ENCODE peak calls at places on chromosomes 3 and 15, in nine cellular contexts. Y is pancreas, I is AG09309, H is RWPE1, Z is neural progenitor cell, B is epithelial cell of esophagus, M is thoracic aorta, U is retinal pigment epithelial cell, V is nephron progenitor cell. P is an unnamed sample.

GRCh38 chr3:178381555-178381954 is 154.7 kb upstream of the KCNMB2 start:
- DNase-seq in I (no peak), H (no peak), U (no peak), Y (no peak), M (no peak), V (no peak), B (peak), Z (no peak), P (no peak)

GRCh38 chr3:179811321-179812095 is 158.7 kb downstream of the USP13 start:
- DNase-seq in U (no peak), V (peak), Y (no peak), Z (peak), B (peak), M (no peak), H (peak), I (peak), P (peak)

GRCh38 chr15:36156855-36157521 is 422.4 kb upstream of the CDIN1 start:
- DNase-seq in H (no peak), Z (no peak), B (peak), I (peak), M (no peak), V (no peak), U (peak), Y (no peak), P (no peak)

GRCh38 chr3:29610781-29611180 is 329.9 kb downstream of the RBMS3 start:
- DNase-seq in M (no peak), B (no peak), Y (no peak), H (no peak), I (no peak), V (no peak), U (no peak), Z (no peak), P (no peak)

GRCh38 chr3:81445712-81446111 is 315.7 kb downstream of the GBE1 start:
- DNase-seq in Z (no peak), B (no peak), H (no peak), I (no peak), U (no peak), V (no peak), M (no peak), Y (no peak), P (no peak)

GRCh38 chr15:99336794-99337193 is 85.5 kb downstream of the LRRC28 start:
- DNase-seq in M (no peak), I (no peak), V (no peak), B (no peak), U (no peak), Z (no peak), Y (no peak), H (no peak), P (no peak)

GRCh38 chr3:72155391-72156064 is 370.6 kb upstream of the PROK2 start:
- DNase-seq in V (no peak), H (peak), U (no peak), Z (no peak), I (peak), Y (no peak), B (peak), M (peak), P (no peak)

GRCh38 chr3:155292133-155292532 is 1.4 kb downstream of the STRIT1 start:
- DNase-seq in M (no peak), H (no peak), B (no peak), U (no peak), Z (no peak), I (no peak), V (no peak), Y (no peak), P (no peak)

GRCh38 chr15:74789171-74789627 is 7.3 kb downstream of the CSK start:
- DNase-seq in Y (no peak), I (no peak), B (peak), H (no peak), M (no peak), U (no peak), V (no peak), Z (no peak), P (no peak)

GRCh38 chr3:123758081-123758564 is 126.0 kb downstream of the MYLK start:
- DNase-seq in U (peak), H (no peak), I (peak), Z (peak), M (no peak), Y (no peak), V (no peak), B (peak), P (no peak)

GRCh38 chr3:42730294-42730693 is 27.7 kb upstream of the HHATL start:
- DNase-seq in B (no peak), V (no peak), U (no peak), H (no peak), M (no peak), Y (no peak), I (no peak), Z (no peak), P (no peak)

GRCh38 chr15:31136016-31136415 is 34.5 kb upstream of the TRPM1 start:
- DNase-seq in Y (no peak), I (no peak), M (no peak), H (no peak), Z (no peak), B (no peak), V (no peak), U (no peak), P (no peak)

GRCh38 chr15:80442728-80443403 is 38.7 kb downstream of the ARNT2 start:
- DNase-seq in Y (no peak), V (no peak), I (no peak), H (no peak), U (no peak), B (no peak), M (no peak), Z (no peak), P (no peak)

GRCh38 chr3:194046995-194047681 is 88.8 kb upstream of the HES1 start:
- DNase-seq in V (no peak), I (no peak), B (no peak), H (no peak), M (no peak), U (no peak), Y (peak), Z (no peak), P (no peak)

GRCh38 chr3:99953596-99953995 is 135.9 kb downstream of the CMSS1 start:
- DNase-seq in U (no peak), H (no peak), M (no peak), Y (no peak), V (no peak), I (no peak), B (no peak), Z (no peak), P (no peak)

GRCh38 chr3:3699816-3700633 is 99.2 kb upstream of the LRRN1 start:
- DNase-seq in B (peak), H (no peak), V (no peak), M (no peak), Z (no peak), I (no peak), U (no peak), Y (no peak), P (no peak)

GRCh38 chr15:62828364-62828763 is 214.2 kb upstream of the TPM1 start:
- DNase-seq in M (no peak), V (no peak), I (no peak), Z (no peak), U (no peak), B (no peak), Y (no peak), H (no peak), P (no peak)

GRCh38 chr3:11350374-11350773 is 78.2 kb downstream of the ATG7 start:
- DNase-seq in I (no peak), Z (no peak), B (peak), M (no peak), U (no peak), H (no peak), Y (no peak), V (no peak), P (no peak)

GRCh38 chr3:61560452-61561373 is 658 bp upstream of the PTPRG start:
- DNase-seq in M (peak), Y (peak), V (peak), I (no peak), U (peak), H (peak), B (peak), Z (peak), P (peak)

GRCh38 chr3:155070932-155071387 is 9.2 kb upstream of the MME start:
- DNase-seq in V (no peak), M (no peak), Z (no peak), U (peak), Y (no peak), H (peak), I (peak), B (peak), P (no peak)

GRCh38 chr3:187942658-187943241 is 197.5 kb upstream of the BCL6 start:
- DNase-seq in Y (no peak), B (no peak), U (no peak), I (no peak), M (no peak), Z (no peak), H (no peak), V (no peak), P (no peak)
- TF ChIP-seq CTCF in Y (no peak), B (no peak), U (no peak), I (no peak), M (no peak), Z (no peak), H (no peak), V (no peak), P (no peak)

DNA sequence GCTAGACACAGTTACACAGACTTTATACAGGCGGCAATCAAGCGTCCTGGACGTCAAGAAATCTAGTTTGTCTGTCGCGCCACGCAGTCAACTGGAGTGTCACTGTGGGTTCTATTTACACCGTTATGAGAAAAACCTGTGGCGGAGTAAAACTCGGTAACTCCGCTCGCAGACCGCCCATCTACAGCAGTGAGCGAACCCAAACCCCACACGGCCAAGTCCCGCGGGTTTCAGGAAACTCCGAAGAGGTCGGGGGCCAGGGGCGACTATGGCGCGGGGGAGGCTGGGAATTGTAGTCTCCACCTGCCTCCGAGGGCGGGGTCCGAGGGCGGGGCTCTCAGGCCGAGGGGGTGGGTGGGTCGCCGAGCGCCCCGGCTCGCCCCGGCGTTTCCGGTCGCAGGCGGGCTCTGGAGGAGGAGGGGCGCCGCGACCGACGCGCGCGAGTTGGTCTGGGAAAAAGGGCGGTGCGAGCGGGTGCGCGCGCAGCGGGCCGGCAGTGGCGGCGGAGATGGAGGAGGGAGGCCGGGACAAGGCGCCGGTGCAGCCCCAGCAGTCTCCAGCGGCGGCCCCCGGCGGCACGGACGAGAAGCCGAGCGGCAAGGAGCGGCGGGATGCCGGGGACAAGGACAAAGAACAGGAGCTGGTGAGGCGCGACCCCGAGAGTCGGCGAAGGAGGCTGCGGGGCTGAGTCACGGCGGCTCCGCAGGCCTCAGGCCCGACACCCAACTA is at the start of gene PSMD2:
- DNase-seq in B (peak), U (peak), M (peak), I (peak), Z (peak), V (peak), H (peak), Y (peak), P (peak)
- TF ChIP-seq CTCF in B (no peak), U (no peak), M (no peak), I (no peak), Z (no peak), V (no peak), H (no peak), Y (no peak), P (no peak)

DNA sequence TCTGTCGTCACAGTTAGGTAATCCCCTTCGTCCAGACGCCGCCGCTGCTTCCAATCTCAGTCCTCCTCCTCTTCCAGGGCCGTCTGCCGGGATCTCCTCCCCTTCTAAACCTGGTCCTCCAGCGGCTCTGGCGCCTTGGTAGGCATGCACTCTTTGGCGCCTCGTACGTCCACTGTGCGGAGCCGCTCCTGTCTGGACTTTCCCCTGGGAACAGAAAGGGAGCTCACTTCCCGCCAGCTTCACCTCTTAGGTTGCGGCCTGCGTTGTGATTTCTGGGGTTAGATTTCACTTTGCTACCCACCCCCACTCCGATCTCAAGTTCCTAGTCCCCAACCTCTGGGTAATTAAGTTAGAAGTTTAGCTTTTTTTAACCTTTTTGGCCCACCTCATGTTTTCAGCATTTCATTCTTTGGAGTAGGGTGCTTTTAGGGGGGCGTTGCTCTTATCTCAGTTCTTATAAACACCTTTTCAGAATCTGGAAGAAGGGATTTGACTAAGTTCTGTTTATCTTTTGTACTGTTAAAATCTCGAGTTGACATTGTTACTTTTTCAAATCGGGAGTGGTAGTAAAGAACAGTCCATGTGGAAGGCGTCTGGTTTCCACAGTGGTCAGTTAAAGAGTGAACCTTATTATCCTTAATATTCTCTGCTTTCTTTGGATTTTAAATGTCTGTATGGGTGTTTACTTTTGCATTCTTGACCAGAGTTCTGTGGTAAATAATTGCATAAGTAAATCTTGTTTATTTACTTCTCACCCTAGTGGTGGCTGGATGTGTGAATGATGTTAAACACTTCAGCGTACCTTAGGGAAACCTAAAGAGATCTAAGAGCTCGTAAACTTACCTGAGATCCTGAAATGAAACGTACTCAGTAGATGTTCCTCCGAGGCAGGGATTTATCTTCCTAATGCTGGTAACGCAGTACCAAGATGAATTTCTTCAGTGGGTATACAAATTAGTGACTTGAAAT is 611 bp downstream of the CTDSPL2 start:
- DNase-seq in Z (peak), I (peak), V (peak), Y (no peak), B (peak), H (peak), U (peak), M (no peak), P (peak)
- TF ChIP-seq CTCF in Z (peak), I (no peak), V (no peak), Y (no peak), B (peak), H (no peak), U (peak), M (no peak), P (no peak)

GRCh38 chr3:170989100-170989648 is 37.3 kb downstream of the SLC2A2 start:
- DNase-seq in Y (no peak), M (no peak), B (no peak), I (no peak), V (no peak), U (no peak), H (no peak), Z (no peak), P (no peak)
- TF ChIP-seq CTCF in Y (no peak), M (no peak), B (no peak), I (no peak), V (no peak), U (no peak), H (no peak), Z (no peak), P (no peak)

DNA sequence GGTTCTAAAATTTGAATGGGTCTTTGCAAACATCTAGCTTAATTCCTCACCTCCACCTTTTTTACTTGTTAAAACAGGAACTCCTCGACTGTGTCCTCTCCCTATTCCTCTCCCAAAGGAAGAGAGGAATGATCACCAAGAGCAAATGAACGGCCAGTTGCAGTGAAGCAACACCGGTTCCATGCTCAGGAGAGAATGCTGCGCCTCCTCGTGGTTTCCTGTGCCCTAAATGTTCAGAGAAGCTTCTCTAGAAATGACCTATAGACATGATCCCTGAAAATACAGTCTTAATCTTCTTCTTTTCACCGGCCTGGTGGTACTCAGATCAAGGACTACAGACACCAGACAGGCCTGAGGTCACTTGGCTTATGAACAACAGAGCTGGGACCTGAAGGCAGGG is 65.1 kb upstream of the GUCA1C start:
- DNase-seq in V (no peak), M (no peak), H (no peak), I (no peak), B (peak), Z (no peak), U (no peak), Y (no peak), P (no peak)
- TF ChIP-seq CTCF in V (no peak), M (no peak), H (no peak), I (peak), B (peak), Z (no peak), U (no peak), Y (no peak), P (no peak)

GRCh38 chr3:128727059-128727458 is 1.1 kb downstream of the RAB7A start:
- DNase-seq in M (no peak), U (no peak), H (no peak), V (no peak), Y (no peak), Z (no peak), I (no peak), B (no peak), P (no peak)

GRCh38 chr3:128725547-128725931 is 444 bp upstream of the RAB7A start:
- DNase-seq in U (no peak), I (no peak), H (no peak), Z (no peak), V (no peak), B (no peak), M (no peak), Y (no peak), P (no peak)

GRCh38 chr3:128727485-128727884 is 1.5 kb downstream of the RAB7A start:
- DNase-seq in I (no peak), V (no peak), M (no peak), Y (no peak), H (no peak), Z (no peak), U (no peak), B (no peak), P (no peak)

GRCh38 chr3:128725932-128726690 is at the start of gene RAB7A:
- DNase-seq in U (peak), Y (peak), V (peak), M (peak), Z (peak), H (peak), B (peak), I (peak), P (peak)

DNA sequence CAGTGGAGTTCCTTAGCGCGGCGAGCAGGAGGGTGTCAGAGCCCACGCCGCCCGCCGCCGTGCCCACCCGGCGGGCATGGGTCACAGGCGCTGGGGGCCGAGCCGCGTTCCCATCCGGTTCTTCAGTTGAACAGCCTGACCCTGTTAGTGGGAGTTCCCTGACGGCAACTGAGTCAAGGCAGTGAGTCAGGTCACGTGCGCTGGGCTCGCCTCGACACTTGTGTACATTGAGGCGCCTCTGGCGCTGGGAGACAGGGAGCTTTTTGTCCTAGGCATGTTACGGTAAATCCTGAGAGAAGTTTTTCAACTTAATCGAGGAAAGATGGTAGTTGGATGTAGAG is 678 bp downstream of the RAB7A start:
- DNase-seq in Z (peak), M (peak), U (peak), Y (peak), H (peak), B (peak), I (peak), V (no peak), P (peak)
- TF ChIP-seq CTCF in Z (no peak), M (no peak), U (no peak), Y (no peak), H (no peak), B (no peak), I (no peak), V (no peak), P (no peak)